ENCODE peak calls at places on chromosome 1, in ten cellular contexts. One of them, this sample, is unnamed.

GRCh38 chr1:32066489-32066873 is 6.3 kb upstream of the TMEM39B start:
- DNase-seq in suprapubic skin: no peak
- DNase-seq in RWPE1: peak
- DNase-seq in body of pancreas: peak
- DNase-seq in psoas muscle: no peak
- DNase-seq in thoracic aorta: peak
- DNase-seq in colonic mucosa: peak
- DNase-seq in HCT116: peak
- DNase-seq in transverse colon: peak
- DNase-seq in pancreas: no peak
- DNase-seq in this sample: peak

GRCh38 chr1:83497563-83497962 is 501.4 kb downstream of the TTLL7 start:
- DNase-seq in suprapubic skin: no peak
- DNase-seq in RWPE1: no peak
- DNase-seq in body of pancreas: no peak
- DNase-seq in psoas muscle: no peak
- DNase-seq in thoracic aorta: no peak
- DNase-seq in colonic mucosa: no peak
- DNase-seq in HCT116: no peak
- DNase-seq in transverse colon: no peak
- DNase-seq in pancreas: no peak
- DNase-seq in this sample: peak

GRCh38 chr1:218344814-218345672 is at the start of gene TGFB2:
- DNase-seq in suprapubic skin: no peak
- DNase-seq in RWPE1: peak
- DNase-seq in body of pancreas: peak
- DNase-seq in psoas muscle: peak
- DNase-seq in thoracic aorta: no peak
- DNase-seq in colonic mucosa: peak
- DNase-seq in HCT116: no peak
- DNase-seq in transverse colon: peak
- DNase-seq in pancreas: no peak
- DNase-seq in this sample: peak

GRCh38 chr1:240515505-240515904 is 96.5 kb downstream of the GREM2 start:
- DNase-seq in suprapubic skin: no peak
- DNase-seq in RWPE1: no peak
- DNase-seq in body of pancreas: no peak
- DNase-seq in psoas muscle: no peak
- DNase-seq in thoracic aorta: no peak
- DNase-seq in colonic mucosa: no peak
- DNase-seq in HCT116: no peak
- DNase-seq in transverse colon: no peak
- DNase-seq in pancreas: no peak
- DNase-seq in this sample: no peak

GRCh38 chr1:199691540-199691939 is 336.0 kb upstream of the NR5A2 start:
- DNase-seq in suprapubic skin: no peak
- DNase-seq in RWPE1: peak
- DNase-seq in body of pancreas: peak
- DNase-seq in psoas muscle: no peak
- DNase-seq in thoracic aorta: no peak
- DNase-seq in colonic mucosa: no peak
- DNase-seq in HCT116: peak
- DNase-seq in transverse colon: no peak
- DNase-seq in pancreas: no peak
- DNase-seq in this sample: peak

GRCh38 chr1:201740086-201740541 is 88.8 kb upstream of the IPO9 start:
- DNase-seq in suprapubic skin: no peak
- DNase-seq in RWPE1: peak
- DNase-seq in body of pancreas: no peak
- DNase-seq in psoas muscle: no peak
- DNase-seq in thoracic aorta: no peak
- DNase-seq in colonic mucosa: peak
- DNase-seq in HCT116: no peak
- DNase-seq in transverse colon: no peak
- DNase-seq in pancreas: peak
- DNase-seq in this sample: no peak

GRCh38 chr1:45685308-45686080 is 839 bp downstream of the GPBP1L1 start:
- DNase-seq in suprapubic skin: no peak
- DNase-seq in RWPE1: no peak
- DNase-seq in body of pancreas: no peak
- DNase-seq in psoas muscle: no peak
- DNase-seq in thoracic aorta: no peak
- DNase-seq in colonic mucosa: peak
- DNase-seq in HCT116: no peak
- DNase-seq in transverse colon: no peak
- DNase-seq in pancreas: no peak
- DNase-seq in this sample: peak

GRCh38 chr1:153122831-153123421 is 9.6 kb upstream of the SPRR2F start:
- DNase-seq in suprapubic skin: no peak
- DNase-seq in RWPE1: peak
- DNase-seq in body of pancreas: peak
- DNase-seq in psoas muscle: no peak
- DNase-seq in thoracic aorta: no peak
- DNase-seq in colonic mucosa: no peak
- DNase-seq in HCT116: peak
- DNase-seq in transverse colon: no peak
- DNase-seq in pancreas: peak
- DNase-seq in this sample: peak

GRCh38 chr1:185804206-185804605 is 70.0 kb downstream of the HMCN1 start:
- DNase-seq in suprapubic skin: no peak
- DNase-seq in RWPE1: no peak
- DNase-seq in body of pancreas: no peak
- DNase-seq in psoas muscle: no peak
- DNase-seq in thoracic aorta: no peak
- DNase-seq in colonic mucosa: no peak
- DNase-seq in HCT116: no peak
- DNase-seq in transverse colon: no peak
- DNase-seq in pancreas: no peak
- DNase-seq in this sample: peak

GRCh38 chr1:61107638-61108037 is 25.3 kb downstream of the NFIA start:
- DNase-seq in suprapubic skin: no peak
- DNase-seq in RWPE1: no peak
- DNase-seq in body of pancreas: no peak
- DNase-seq in psoas muscle: no peak
- DNase-seq in thoracic aorta: no peak
- DNase-seq in colonic mucosa: no peak
- DNase-seq in HCT116: no peak
- DNase-seq in transverse colon: no peak
- DNase-seq in pancreas: no peak
- DNase-seq in this sample: no peak

DNA sequence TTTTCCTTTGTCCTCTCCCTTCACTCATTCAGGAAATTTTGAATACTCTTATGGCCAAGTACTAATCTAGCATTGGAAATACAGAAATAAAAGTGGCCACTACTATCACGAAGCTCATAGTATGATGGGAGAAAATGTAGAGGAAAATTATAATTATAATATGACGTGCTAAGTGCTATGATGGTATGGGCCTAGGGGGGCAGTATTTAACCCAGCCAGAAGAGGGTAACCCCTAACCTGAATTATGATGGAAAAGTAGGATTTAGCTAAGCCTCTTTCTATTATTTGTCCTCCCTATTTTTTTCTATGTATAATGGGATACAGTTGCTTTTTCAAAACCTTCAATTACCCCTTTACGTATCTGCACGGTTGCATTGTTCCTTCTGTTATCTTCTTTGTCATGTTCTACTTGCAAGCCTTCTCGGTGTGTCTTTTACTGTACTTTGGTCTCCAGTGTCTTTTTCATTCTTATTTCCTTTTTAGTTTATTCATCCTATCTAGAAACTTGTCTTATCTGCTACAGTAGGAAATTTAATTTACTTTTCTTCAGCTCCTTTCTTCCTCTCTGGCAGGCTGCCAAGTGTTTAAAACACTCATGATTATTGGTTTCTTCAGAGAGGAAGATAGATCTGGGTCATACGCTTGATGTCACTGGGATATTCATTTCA is 88.8 kb upstream of the GPR52 start:
- DNase-seq in suprapubic skin: no peak
- DNase-seq in RWPE1: no peak
- DNase-seq in body of pancreas: peak
- DNase-seq in psoas muscle: no peak
- DNase-seq in thoracic aorta: no peak
- DNase-seq in colonic mucosa: peak
- DNase-seq in HCT116: no peak
- DNase-seq in transverse colon: peak
- DNase-seq in pancreas: no peak
- DNase-seq in this sample: no peak
- TF ChIP-seq CTCF in suprapubic skin: no peak
- TF ChIP-seq CTCF in RWPE1: no peak
- TF ChIP-seq CTCF in body of pancreas: no peak
- TF ChIP-seq CTCF in psoas muscle: no peak
- TF ChIP-seq CTCF in thoracic aorta: no peak
- TF ChIP-seq CTCF in colonic mucosa: no peak
- TF ChIP-seq CTCF in HCT116: peak
- TF ChIP-seq CTCF in transverse colon: no peak
- TF ChIP-seq CTCF in pancreas: no peak
- TF ChIP-seq CTCF in this sample: no peak

GRCh38 chr1:167601442-167602380 is 28.3 kb upstream of the RCSD1 start:
- DNase-seq in suprapubic skin: no peak
- DNase-seq in RWPE1: no peak
- DNase-seq in body of pancreas: peak
- DNase-seq in psoas muscle: peak
- DNase-seq in thoracic aorta: no peak
- DNase-seq in colonic mucosa: peak
- DNase-seq in HCT116: no peak
- DNase-seq in transverse colon: peak
- DNase-seq in pancreas: no peak
- DNase-seq in this sample: no peak
- H3K27ac ChIP-seq in suprapubic skin: peak
- H3K27ac ChIP-seq in RWPE1: no peak
- H3K27ac ChIP-seq in body of pancreas: no peak
- H3K27ac ChIP-seq in psoas muscle: peak
- H3K27ac ChIP-seq in thoracic aorta: no peak
- H3K27ac ChIP-seq in colonic mucosa: no peak
- H3K27ac ChIP-seq in HCT116: no peak
- H3K27ac ChIP-seq in transverse colon: peak
- H3K27ac ChIP-seq in pancreas: no peak
- H3K27ac ChIP-seq in this sample: no peak

DNA sequence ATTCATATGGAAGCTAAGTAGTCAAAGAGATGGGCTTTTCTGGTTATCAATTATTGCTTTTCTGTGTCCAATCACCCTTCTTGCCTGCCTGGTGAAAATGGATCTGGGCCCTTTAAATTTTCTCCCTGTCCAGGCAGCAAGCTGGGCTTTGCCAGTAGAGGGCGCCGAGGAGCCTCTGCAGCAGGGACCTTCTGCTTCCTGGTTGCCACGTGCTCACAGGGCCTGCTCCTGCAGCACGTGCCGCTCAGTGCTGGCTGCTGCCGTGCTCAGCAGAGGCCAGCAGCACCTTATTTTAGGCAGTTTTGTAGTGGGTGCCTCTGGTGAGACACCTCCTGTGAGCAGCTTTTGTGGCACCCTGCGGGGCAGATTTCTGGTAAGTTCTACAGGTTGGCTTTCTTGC is 4.0 kb downstream of the ACTL8 start:
- DNase-seq in suprapubic skin: no peak
- DNase-seq in RWPE1: no peak
- DNase-seq in body of pancreas: no peak
- DNase-seq in psoas muscle: no peak
- DNase-seq in thoracic aorta: no peak
- DNase-seq in colonic mucosa: peak
- DNase-seq in HCT116: peak
- DNase-seq in transverse colon: no peak
- DNase-seq in pancreas: no peak
- DNase-seq in this sample: no peak
- TF ChIP-seq CTCF in suprapubic skin: no peak
- TF ChIP-seq CTCF in RWPE1: no peak
- TF ChIP-seq CTCF in body of pancreas: no peak
- TF ChIP-seq CTCF in psoas muscle: no peak
- TF ChIP-seq CTCF in thoracic aorta: no peak
- TF ChIP-seq CTCF in colonic mucosa: no peak
- TF ChIP-seq CTCF in HCT116: peak
- TF ChIP-seq CTCF in transverse colon: no peak
- TF ChIP-seq CTCF in pancreas: no peak
- TF ChIP-seq CTCF in this sample: peak

GRCh38 chr1:21280482-21280881 is 9.8 kb downstream of the ECE1 start:
- DNase-seq in suprapubic skin: no peak
- DNase-seq in RWPE1: no peak
- DNase-seq in body of pancreas: no peak
- DNase-seq in psoas muscle: no peak
- DNase-seq in thoracic aorta: no peak
- DNase-seq in colonic mucosa: peak
- DNase-seq in HCT116: no peak
- DNase-seq in transverse colon: no peak
- DNase-seq in pancreas: peak
- DNase-seq in this sample: no peak

GRCh38 chr1:21280011-21280471 is 10.2 kb downstream of the ECE1 start:
- DNase-seq in suprapubic skin: no peak
- DNase-seq in RWPE1: no peak
- DNase-seq in body of pancreas: no peak
- DNase-seq in psoas muscle: no peak
- DNase-seq in thoracic aorta: no peak
- DNase-seq in colonic mucosa: peak
- DNase-seq in HCT116: no peak
- DNase-seq in transverse colon: peak
- DNase-seq in pancreas: peak
- DNase-seq in this sample: no peak

GRCh38 chr1:21278208-21278861 is 11.9 kb downstream of the ECE1 start:
- DNase-seq in suprapubic skin: no peak
- DNase-seq in RWPE1: no peak
- DNase-seq in body of pancreas: peak
- DNase-seq in psoas muscle: peak
- DNase-seq in thoracic aorta: no peak
- DNase-seq in colonic mucosa: no peak
- DNase-seq in HCT116: no peak
- DNase-seq in transverse colon: no peak
- DNase-seq in pancreas: peak
- DNase-seq in this sample: no peak

GRCh38 chr1:21278898-21279819 is 11.1 kb downstream of the ECE1 start:
- DNase-seq in suprapubic skin: no peak
- DNase-seq in RWPE1: no peak
- DNase-seq in body of pancreas: no peak
- DNase-seq in psoas muscle: no peak
- DNase-seq in thoracic aorta: no peak
- DNase-seq in colonic mucosa: no peak
- DNase-seq in HCT116: no peak
- DNase-seq in transverse colon: no peak
- DNase-seq in pancreas: peak
- DNase-seq in this sample: no peak

DNA sequence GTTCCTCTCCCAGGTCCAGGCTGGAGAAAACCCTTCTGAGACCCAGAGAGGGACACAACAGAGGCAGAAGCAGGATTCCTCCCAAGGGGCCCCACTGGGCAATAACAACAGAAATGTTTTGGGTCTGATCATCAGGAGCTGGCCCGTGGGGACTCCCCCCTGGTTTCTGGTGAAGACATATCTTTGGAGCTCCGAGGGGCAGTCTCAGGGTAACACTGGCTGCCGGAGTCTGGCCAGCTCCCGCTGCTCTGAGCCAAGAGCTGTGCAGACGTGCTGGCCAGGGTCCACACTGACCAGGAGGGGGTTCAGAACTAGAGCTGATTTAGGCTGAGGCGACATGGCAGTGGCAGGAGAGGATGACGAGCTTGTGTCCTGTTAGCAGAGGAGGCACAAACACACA is 13.1 kb downstream of the ECE1 start:
- DNase-seq in suprapubic skin: no peak
- DNase-seq in RWPE1: no peak
- DNase-seq in body of pancreas: no peak
- DNase-seq in psoas muscle: peak
- DNase-seq in thoracic aorta: no peak
- DNase-seq in colonic mucosa: no peak
- DNase-seq in HCT116: no peak
- DNase-seq in transverse colon: no peak
- DNase-seq in pancreas: peak
- DNase-seq in this sample: no peak
- H3K27ac ChIP-seq in suprapubic skin: no peak
- H3K27ac ChIP-seq in RWPE1: no peak
- H3K27ac ChIP-seq in body of pancreas: peak
- H3K27ac ChIP-seq in psoas muscle: peak
- H3K27ac ChIP-seq in thoracic aorta: no peak
- H3K27ac ChIP-seq in colonic mucosa: no peak
- H3K27ac ChIP-seq in HCT116: no peak
- H3K27ac ChIP-seq in transverse colon: peak
- H3K27ac ChIP-seq in pancreas: no peak
- H3K27ac ChIP-seq in this sample: no peak